ENCODE peak calls at places on chromosomes 5 and 9, in nine cellular contexts. D is colonic mucosa; T is dorsolateral prefrontal cortex; M is Jurkat, Clone E6-1; G is bronchial epithelial cell; A is stimulated activated CD4-positive, alpha-beta T cell treated with anti-CD3 and anti-CD28 coated beads, TNF-alpha, amount 100 ng/mL, for 48 hours; C is tibial nerve; Q is A549; V is GM10248. R is an unnamed sample.

GRCh38 chr5:73280386-73280785 is 107.4 kb downstream of the TMEM174 start:
- DNase-seq in D (no peak), T (no peak), M (no peak), G (no peak), A (no peak), C (no peak), Q (no peak), V (no peak), R (no peak)

GRCh38 chr5:74853256-74853655 is 12.9 kb downstream of the FAM169A start:
- DNase-seq in D (no peak), T (no peak), M (no peak), G (no peak), A (no peak), C (no peak), Q (no peak), V (no peak), R (no peak)

GRCh38 chr9:133485531-133486260 is 6.8 kb upstream of the SLC2A6 start:
- DNase-seq in D (no peak), T (no peak), M (peak), G (no peak), A (no peak), C (no peak), Q (no peak), V (peak), R (no peak)

GRCh38 chr5:93622240-93622885 is 39.3 kb downstream of the NR2F1 start:
- DNase-seq in D (no peak), T (no peak), M (peak), G (peak), A (no peak), C (no peak), Q (no peak), V (no peak), R (no peak)

GRCh38 chr5:122262107-122262506 is 49.9 kb upstream of the SNCAIP start:
- DNase-seq in D (no peak), T (no peak), M (no peak), G (peak), A (no peak), C (no peak), Q (no peak), V (no peak), R (no peak)

GRCh38 chr9:114153761-114154596 is 1.4 kb upstream of the COL27A1 start:
- DNase-seq in D (no peak), T (no peak), M (no peak), G (no peak), A (no peak), C (no peak), Q (peak), V (no peak), R (no peak)

GRCh38 chr9:15253197-15253596 is 53.8 kb downstream of the TTC39B start:
- DNase-seq in D (no peak), T (no peak), M (no peak), G (no peak), A (no peak), C (no peak), Q (no peak), V (no peak), R (no peak)

GRCh38 chr5:27276119-27276518 is 237.7 kb upstream of the CDH9 start:
- DNase-seq in D (no peak), T (no peak), M (no peak), G (no peak), A (no peak), C (no peak), Q (no peak), V (no peak), R (no peak)

GRCh38 chr5:102753889-102754498 is 1.1 kb upstream of the PAM start:
- DNase-seq in D (peak), T (no peak), M (no peak), G (no peak), A (no peak), C (no peak), Q (peak), V (no peak), R (no peak)

GRCh38 chr9:133420392-133420827 is 1.8 kb upstream of the ADAMTS13 start:
- DNase-seq in D (no peak), T (no peak), M (peak), G (no peak), A (no peak), C (no peak), Q (no peak), V (peak), R (no peak)

GRCh38 chr9:120413121-120414048 is 166.6 kb downstream of the CDK5RAP2 start:
- DNase-seq in D (no peak), T (no peak), M (no peak), G (peak), A (no peak), C (no peak), Q (no peak), V (no peak), R (peak)

GRCh38 chr5:164860896-164861295 is 1355.5 kb downstream of the MAT2B start:
- DNase-seq in D (no peak), T (no peak), M (no peak), G (no peak), A (no peak), C (no peak), Q (no peak), V (no peak), R (no peak)

GRCh38 chr9:22052376-22052945 is 43.4 kb upstream of the CDKN2B start:
- DNase-seq in D (no peak), T (no peak), M (no peak), G (peak), A (peak), C (no peak), Q (no peak), V (no peak), R (no peak)

R was measured in NCI-H510A.